ENCODE peak calls at places on chromosomes 6 and 20, in five cellular contexts. U is naive B cell, O is ecto neural progenitor cell, K is Daoy, N is lower leg skin. V is an unnamed sample.

GRCh38 chr6:71124340-71124739 is 164.3 kb upstream of the OGFRL1 start:
- DNase-seq in K (peak; percentile 67), U (peak; percentile 25), O (no peak), N (no peak), V (no peak)

GRCh38 chr20:51318058-51318960 is 224.2 kb downstream of the NFATC2 start:
- DNase-seq in O (peak; percentile 92), N (no peak), K (no peak), U (peak; percentile 26), V (no peak)

GRCh38 chr6:90297866-90298381 is 1.3 kb upstream of the BACH2 start:
- DNase-seq in N (no peak), K (no peak), U (no peak), O (no peak), V (no peak)

GRCh38 chr20:50690562-50690978 is 772 bp downstream of the RIPOR3 start:
- DNase-seq in U (no peak), O (no peak), N (no peak), K (no peak), V (no peak)

GRCh38 chr6:140140891-140141290 is 766.4 kb upstream of the CITED2 start:
- DNase-seq in O (no peak), K (no peak), N (no peak), U (no peak), V (no peak)

GRCh38 chr6:12324741-12325140 is 34.6 kb downstream of the EDN1 start:
- DNase-seq in N (no peak), O (no peak), K (peak; percentile 85), U (no peak), V (no peak)

GRCh38 chr6:131694832-131695426 is 6.3 kb downstream of the OR2A4 start:
- DNase-seq in U (peak; percentile 42), N (no peak), K (peak; percentile 65), O (peak; percentile 72), V (peak; percentile 65)

GRCh38 chr20:4451487-4451886 is 270.2 kb upstream of the PRND start:
- DNase-seq in N (no peak), K (no peak), U (no peak), O (no peak), V (no peak)

GRCh38 chr20:50309280-50309763 is 118.7 kb downstream of the CEBPB start:
- DNase-seq in U (no peak), O (no peak), N (no peak), K (no peak), V (no peak)

GRCh38 chr20:38927902-38928578 is 1.8 kb downstream of the FAM83D start:
- DNase-seq in K (peak; percentile 11), N (no peak), U (no peak), O (no peak), V (no peak)

GRCh38 chr20:12555369-12555768 is 453.4 kb upstream of the SPTLC3 start:
- DNase-seq in N (no peak), U (no peak), O (no peak), K (peak; percentile 6), V (no peak)

GRCh38 chr6:103280417-103280816 is 1579.3 kb downstream of the HACE1 start:
- DNase-seq in U (no peak), O (no peak), K (no peak), N (no peak), V (no peak)

V was measured in GM20000.